ENCODE peak calls at places on chromosomes 16 and 17, in five cellular contexts. L is breast epithelium, J is lower lobe of right lung, Q is psoas muscle, I is testis. V is an unnamed sample. For H3K36me3, the result is how much of the 10 kb centered on the place peaks cover.

GRCh38 chr16:71439531-71439930 is 2.3 kb downstream of the TLE7 start:
- DNase-seq in L (no peak), J (no peak), Q (no peak), I (no peak), V (no peak)

GRCh38 chr17:83013779-83014117 is 65.7 kb upstream of the METRNL start:
- DNase-seq in L (no peak), J (no peak), Q (no peak), I (no peak), V (no peak)

GRCh38 chr16:1093284-1094123 is 2.5 kb downstream of the C1QTNF8 start:
- DNase-seq in L (no peak), J (no peak), Q (no peak), I (peak), V (no peak)

GRCh38 chr17:5557485-5557884 is 26.8 kb downstream of the NLRP1 start:
- DNase-seq in L (no peak), J (no peak), Q (no peak), I (no peak), V (no peak)

GRCh38 chr16:8893426-8893825 is 11.3 kb downstream of the LITAFD start:
- DNase-seq in L (no peak), J (peak), Q (no peak), I (no peak), V (no peak)

GRCh38 chr16:67443299-67443698 is 12.4 kb downstream of the HSD11B2 start:
- DNase-seq in L (no peak), J (no peak), Q (peak), I (peak), V (no peak)

GRCh38 chr17:41624208-41625101 is at the start of gene KRT17:
- DNase-seq in L (peak), J (no peak), Q (no peak), I (no peak), V (no peak)

GRCh38 chr17:81939881-81940385 is 2.8 kb upstream of the PYCR1 start:
- DNase-seq in L (no peak), J (no peak), Q (peak), I (peak), V (no peak)

GRCh38 chr17:41784207-41784744 is 2.2 kb downstream of the JUP start:
- DNase-seq in L (peak), J (no peak), Q (no peak), I (no peak), V (no peak)

GRCh38 chr16:27322858-27323780 is 9.3 kb downstream of the IL4R start:
- DNase-seq in L (peak), J (peak), Q (no peak), I (no peak), V (no peak)

GRCh38 chr17:50151937-50152547 is 1.6 kb upstream of the PPP1R9B start:
- DNase-seq in L (no peak), J (peak), Q (peak), I (peak), V (peak)

GRCh38 chr16:67395458-67396158 is 2.3 kb upstream of the TPPP3 start:
- DNase-seq in L (no peak), J (no peak), Q (no peak), I (no peak), V (no peak)

GRCh38 chr16:49587051-49587450 is 213.4 kb downstream of the C16orf78 start:
- DNase-seq in L (no peak), J (no peak), Q (no peak), I (no peak), V (no peak)

GRCh38 chr16:84738255-84739038 is 38.6 kb downstream of the USP10 start:
- DNase-seq in L (peak), J (peak), Q (peak), I (peak), V (peak)

GRCh38 chr17:15966183-15966878 is 21.4 kb downstream of the ADORA2B start:
- DNase-seq in L (no peak), J (peak), Q (no peak), I (no peak), V (peak)

GRCh38 chr16:50781043-50781442 is 39.2 kb downstream of the CYLD start:
- DNase-seq in L (no peak), J (no peak), Q (no peak), I (no peak), V (no peak)

GRCh38 chr16:66844342-66845079 is at the start of gene CA7:
- DNase-seq in L (no peak), J (no peak), Q (no peak), I (no peak), V (peak)

GRCh38 chr17:57424777-57425188 is 168.5 kb downstream of the MSI2 start:
- DNase-seq in L (no peak), J (no peak), Q (no peak), I (no peak), V (no peak)

GRCh38 chr17:63196772-63197335 is 230.8 kb downstream of the TANC2 start:
- DNase-seq in L (no peak), J (no peak), Q (no peak), I (no peak), V (no peak)

GRCh38 chr17:7058831-7059447 is 15.0 kb upstream of the SLC16A11 start:
- DNase-seq in L (no peak), J (no peak), Q (no peak), I (no peak), V (no peak)

GRCh38 chr17:55295411-55296170 is 30.8 kb downstream of the HLF start:
- DNase-seq in L (no peak), J (no peak), Q (peak), I (peak), V (no peak)

GRCh38 chr16:92431-93339 is 14.7 kb downstream of the MPG start:
- DNase-seq in L (no peak), J (no peak), Q (no peak), I (no peak), V (no peak)

GRCh38 chr17:4712526-4712925 is 2.1 kb downstream of the ARRB2 start:
- DNase-seq in L (no peak), J (no peak), Q (no peak), I (no peak), V (no peak)

DNA sequence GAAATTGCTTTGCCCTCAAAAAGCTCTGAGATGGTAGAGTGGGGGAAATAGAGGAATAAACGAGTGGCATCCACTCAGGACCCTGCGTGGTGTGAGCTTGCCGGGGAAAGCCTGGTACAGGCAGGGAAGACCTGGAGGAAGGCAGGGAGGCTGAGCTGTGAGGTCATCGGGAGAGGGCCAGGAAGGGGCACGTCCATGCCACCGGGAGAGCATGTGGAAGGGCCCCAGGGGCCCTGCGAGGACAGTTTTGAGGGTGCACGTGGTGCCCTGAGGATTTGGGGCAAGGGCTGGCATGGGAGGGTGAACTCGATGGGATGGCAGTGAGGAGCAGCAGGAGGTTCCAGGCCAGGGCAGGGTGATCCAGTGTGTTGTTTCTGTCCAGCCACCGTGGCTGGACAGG is 56.3 kb upstream of the CBFA2T3 start:
- DNase-seq in L (no peak), J (no peak), Q (no peak), I (no peak), V (no peak)
- H3K27ac ChIP-seq in L (no peak), J (no peak), Q (no peak), I (no peak), V (no peak)

GRCh38 chr17:31875081-31875480 is 16.0 kb upstream of the COPRS start:
- DNase-seq in L (no peak), J (no peak), Q (no peak), I (no peak), V (no peak)
- H3K36me3 ChIP-seq in L (under half), J (half or more), Q (half or more), I (under half), V (under half)

GRCh38 chr16:57382535-57383275 is 10.4 kb downstream of the CX3CL1 start:
- DNase-seq in L (no peak), J (no peak), Q (no peak), I (no peak), V (no peak)
- TF ChIP-seq CTCF in L (no peak), J (no peak), Q (no peak), I (no peak), V (no peak)

DNA sequence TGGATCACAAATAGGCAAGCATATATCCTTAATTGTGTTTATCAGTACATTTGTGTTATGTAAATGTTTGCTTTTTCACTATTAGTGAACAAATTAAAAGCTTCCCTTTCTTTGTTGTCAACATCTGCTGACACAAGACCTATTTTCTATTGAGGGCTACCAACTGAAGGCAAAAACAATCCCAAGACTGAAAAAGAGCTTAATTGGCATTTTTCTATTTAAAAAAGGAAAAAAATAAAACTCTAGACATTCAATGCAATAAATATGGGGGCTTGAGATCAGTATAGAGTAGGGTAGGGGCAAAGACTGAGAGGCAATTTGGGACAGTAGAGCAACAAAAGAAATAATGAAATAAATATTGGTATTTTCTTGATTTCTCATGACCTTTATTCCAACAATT is 24.2 kb downstream of the OMG start:
- DNase-seq in L (no peak), J (no peak), Q (no peak), I (no peak), V (no peak)
- H3K27ac ChIP-seq in L (no peak), J (no peak), Q (no peak), I (no peak), V (peak)

DNA sequence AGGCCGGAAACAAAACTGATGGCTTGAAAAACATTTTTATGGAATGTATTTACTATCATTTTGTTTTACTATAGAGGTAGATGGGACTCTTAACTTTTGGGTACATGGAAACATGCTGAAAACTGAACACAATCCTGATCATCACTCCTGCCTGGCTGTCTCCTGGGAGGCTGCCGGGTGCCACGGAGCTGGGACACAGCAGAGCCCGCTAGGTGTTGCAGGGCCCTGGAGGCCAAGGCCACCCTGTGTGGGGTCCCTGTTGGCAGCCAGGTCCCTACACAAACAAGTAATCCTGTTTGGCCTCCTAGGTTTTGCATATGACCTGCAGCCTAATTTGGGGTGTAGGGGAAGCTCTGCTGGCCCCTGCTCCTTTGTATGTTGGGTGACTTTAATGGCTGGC is 17.5 kb downstream of the PLD6 start:
- DNase-seq in L (no peak), J (no peak), Q (no peak), I (no peak), V (peak)
- H3K36me3 ChIP-seq in L (under half), J (under half), Q (half or more), I (under half), V (under half)

GRCh38 chr17:67200727-67201301 is 44.2 kb downstream of the HELZ start:
- DNase-seq in L (no peak), J (no peak), Q (no peak), I (no peak), V (no peak)
- TF ChIP-seq CTCF in L (no peak), J (peak), Q (peak), I (peak), V (peak)

GRCh38 chr16:14283786-14284185 is 212.7 kb downstream of the MRTFB start:
- DNase-seq in L (no peak), J (no peak), Q (no peak), I (no peak), V (no peak)

GRCh38 chr16:14285542-14286380 is 214.6 kb downstream of the MRTFB start:
- DNase-seq in L (peak), J (peak), Q (peak), I (peak), V (peak)

GRCh38 chr16:14286381-14287230 is 215.5 kb downstream of the MRTFB start:
- DNase-seq in L (no peak), J (no peak), Q (no peak), I (peak), V (no peak)

GRCh38 chr16:14284930-14285541 is 213.9 kb downstream of the MRTFB start:
- DNase-seq in L (no peak), J (peak), Q (no peak), I (peak), V (peak)

DNA sequence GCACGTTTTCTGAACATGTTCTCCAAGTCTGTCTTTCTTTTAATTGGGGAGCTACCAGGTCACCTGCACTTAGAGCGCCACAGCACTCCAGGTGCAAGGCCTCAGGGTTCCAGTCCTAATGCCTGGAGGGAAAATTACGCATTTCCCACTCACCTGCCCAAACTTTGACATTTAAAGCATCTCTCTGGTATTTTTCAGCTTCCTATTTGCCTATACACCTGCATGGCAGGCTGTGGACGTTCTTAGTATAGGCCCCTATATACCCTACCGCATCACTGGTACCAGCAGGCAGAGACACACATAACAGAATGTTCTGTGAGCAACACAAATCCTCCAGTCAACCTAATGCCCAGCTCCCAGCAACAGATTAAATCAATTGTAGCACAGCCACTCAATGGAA is 213.3 kb downstream of the MRTFB start:
- DNase-seq in L (no peak), J (no peak), Q (no peak), I (no peak), V (no peak)
- H3K27ac ChIP-seq in L (no peak), J (no peak), Q (peak), I (no peak), V (no peak)

DNA sequence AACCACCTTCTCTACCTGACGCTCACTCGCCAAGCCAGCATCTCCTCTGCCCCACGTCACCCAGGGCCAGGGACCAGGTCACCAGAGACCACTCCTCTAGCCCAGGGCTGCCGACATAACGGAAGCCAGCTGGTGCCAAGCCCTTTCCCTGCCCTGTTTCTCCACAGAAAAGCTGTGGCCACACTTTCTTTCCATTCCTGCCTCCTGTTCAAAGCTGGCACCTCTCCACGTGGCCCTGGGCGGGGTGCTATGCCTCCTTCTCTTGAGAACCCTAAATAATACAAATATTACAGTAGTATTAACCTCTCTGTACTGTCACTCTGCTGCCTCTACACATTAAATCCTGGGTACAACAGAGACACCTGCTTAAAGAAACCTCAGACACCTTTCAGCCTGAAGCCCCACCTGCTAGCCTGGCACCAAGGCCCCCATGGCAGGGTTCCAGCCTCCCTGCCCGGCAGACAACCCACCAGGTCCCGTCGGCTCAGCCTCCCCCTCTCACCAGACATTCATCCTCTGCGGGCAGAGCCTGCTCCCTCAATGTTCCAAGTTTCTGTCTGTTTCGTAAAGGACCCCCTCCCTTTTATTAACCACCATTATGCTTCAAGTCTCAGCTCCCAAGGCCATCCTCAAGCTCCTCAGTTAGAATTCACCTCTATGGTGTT is 62.3 kb downstream of the TIMM22 start:
- DNase-seq in L (no peak), J (peak), Q (no peak), I (no peak), V (peak)
- H3K36me3 ChIP-seq in L (under half), J (half or more), Q (under half), I (under half), V (half or more)

GRCh38 chr17:43787728-43788127 is 7.5 kb downstream of the CFAP97D1 start:
- DNase-seq in L (no peak), J (no peak), Q (no peak), I (no peak), V (no peak)

GRCh38 chr17:43790311-43790940 is 10.2 kb downstream of the CFAP97D1 start:
- DNase-seq in L (no peak), J (no peak), Q (no peak), I (no peak), V (no peak)

GRCh38 chr17:43789482-43789881 is 9.2 kb downstream of the CFAP97D1 start:
- DNase-seq in L (no peak), J (no peak), Q (no peak), I (no peak), V (no peak)

DNA sequence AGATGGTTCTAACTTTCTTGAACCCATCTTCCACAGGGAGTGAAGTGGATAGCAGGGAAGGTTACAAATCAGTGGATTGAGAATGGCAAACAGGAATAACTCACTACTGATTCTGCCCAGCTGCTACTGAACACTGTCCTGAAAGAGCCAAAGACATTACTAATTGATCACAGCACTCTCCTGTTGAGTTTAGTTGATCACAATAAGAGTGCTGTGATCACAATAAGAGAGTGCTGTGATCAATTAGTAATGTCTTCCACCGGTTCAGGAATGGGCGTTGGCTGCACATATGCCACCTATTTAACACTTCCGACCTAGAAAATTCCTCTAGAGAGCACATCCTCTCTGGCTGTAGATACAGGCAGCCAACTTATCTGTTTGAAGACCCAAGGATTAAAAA is 11.4 kb downstream of the CFAP97D1 start:
- DNase-seq in L (no peak), J (no peak), Q (no peak), I (peak), V (no peak)
- TF ChIP-seq CTCF in L (no peak), J (no peak), Q (no peak), I (no peak), V (no peak)

DNA sequence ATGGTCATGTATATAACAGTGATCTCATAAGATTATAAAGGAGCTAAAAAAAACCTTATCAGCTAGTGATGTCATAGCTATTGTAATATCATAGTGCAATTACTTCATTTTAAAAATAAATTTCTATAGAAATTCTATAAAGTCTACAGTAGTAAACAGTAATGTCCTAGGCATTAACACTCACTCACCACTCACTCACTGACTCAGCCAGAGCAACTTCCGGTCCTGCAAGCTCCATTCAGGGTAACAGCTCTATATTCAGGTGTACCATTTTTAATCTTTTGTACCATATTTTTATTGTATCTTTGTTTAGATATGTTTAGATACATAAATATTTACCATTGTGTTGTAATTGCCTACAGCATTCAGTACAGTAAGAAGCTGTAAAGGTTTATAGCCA is 524.4 kb upstream of the CDH5 start:
- DNase-seq in L (no peak), J (no peak), Q (no peak), I (no peak), V (no peak)
- H3K27ac ChIP-seq in L (no peak), J (no peak), Q (no peak), I (no peak), V (no peak)